ENCODE peak calls at places on chromosomes 13 and 19, in nine cellular contexts. P is activated CD8-positive, alpha-beta T cell treated with anti-CD3 and anti-CD28 coated beads, Interleukin-2, amount 10 ng/mL, durations not matched to agents 7 days and 5 days; U is T-cell; O is left cardiac atrium; S is DND-41; Z is RWPE2; I is right cardiac atrium; V is lower lobe of right lung; N is Right ventricle myocardium inferior. A is an unnamed sample.

GRCh38 chr13:113110852-113111315 is 5.3 kb downstream of the F7 start:
- ATAC-seq in O (no peak), U (peak), N (no peak), Z (no peak), S (no peak), P (no peak), I (no peak), V (no peak), A (no peak)

GRCh38 chr13:30737511-30738342 is 2.4 kb downstream of the ALOX5AP start:
- ATAC-seq in O (no peak), V (peak), S (peak), I (peak), N (peak), U (no peak), Z (no peak), P (no peak), A (no peak)

GRCh38 chr19:13012690-13013608 is 17.7 kb downstream of the NFIX start:
- ATAC-seq in S (no peak), I (peak), U (peak), Z (no peak), V (peak), N (peak), O (peak), P (peak), A (peak)

GRCh38 chr19:23788415-23788814 is 29.7 kb upstream of the ZNF681 start:
- ATAC-seq in S (no peak), V (no peak), O (no peak), Z (no peak), P (no peak), I (no peak), N (no peak), U (no peak), A (no peak)

GRCh38 chr19:49475995-49476880 is 2.2 kb downstream of the FLT3LG start:
- ATAC-seq in I (peak), V (peak), S (no peak), N (peak), U (peak), P (peak), Z (peak), O (peak), A (no peak)

GRCh38 chr19:48511800-48512503 is at the start of gene LMTK3:
- ATAC-seq in I (no peak), O (peak), P (peak), V (no peak), N (no peak), S (peak), Z (no peak), U (peak), A (peak)

GRCh38 chr13:73849292-73849691 is 284.9 kb downstream of the KLF12 start:
- ATAC-seq in O (no peak), N (no peak), S (peak), U (no peak), I (no peak), V (no peak), Z (no peak), P (no peak), A (no peak)

GRCh38 chr13:34803756-34804155 is 138.3 kb upstream of the NBEA start:
- ATAC-seq in U (no peak), S (no peak), I (no peak), O (no peak), P (no peak), N (no peak), Z (no peak), V (no peak), A (no peak)

GRCh38 chr19:42480335-42481095 is 37.8 kb upstream of the CXCL17 start:
- ATAC-seq in U (peak), V (peak), I (no peak), P (peak), Z (peak), S (no peak), O (no peak), N (no peak), A (no peak)

GRCh38 chr19:18493440-18494266 is 28.2 kb downstream of the ELL start:
- ATAC-seq in U (no peak), I (peak), N (peak), P (no peak), V (peak), S (no peak), O (peak), Z (no peak), A (no peak)

GRCh38 chr13:109479991-109480696 is 306.2 kb downstream of the IRS2 start:
- ATAC-seq in N (peak), V (peak), U (no peak), I (peak), S (no peak), P (no peak), O (peak), Z (no peak), A (no peak)

GRCh38 chr13:33353210-33353609 is 67.7 kb upstream of the STARD13 start:
- ATAC-seq in U (no peak), V (peak), N (peak), Z (no peak), I (peak), O (peak), P (no peak), S (no peak), A (peak)

GRCh38 chr19:54572696-54573311 is 786 bp upstream of the LILRA2 start:
- ATAC-seq in Z (no peak), S (no peak), I (peak), P (no peak), V (peak), U (no peak), N (peak), O (peak), A (peak)

GRCh38 chr19:17370026-17370587 is 7.0 kb downstream of the PLVAP start:
- ATAC-seq in P (no peak), Z (no peak), U (no peak), V (peak), O (peak), I (peak), S (no peak), N (peak), A (peak)

GRCh38 chr19:47781590-47782318 is 3.3 kb downstream of the SELENOW start:
- ATAC-seq in S (no peak), Z (no peak), V (no peak), N (no peak), P (no peak), I (peak), O (no peak), U (no peak), A (no peak)

GRCh38 chr19:2569596-2570465 is 93.9 kb downstream of the GADD45B start:
- ATAC-seq in I (no peak), Z (no peak), P (no peak), O (no peak), S (no peak), V (no peak), N (no peak), U (no peak), A (no peak)

GRCh38 chr13:30047154-30047874 is 196.9 kb upstream of the UBL3 start:
- ATAC-seq in U (peak), V (no peak), I (no peak), N (no peak), P (peak), S (peak), Z (no peak), O (no peak), A (peak)

GRCh38 chr19:45817725-45818301 is 2.7 kb upstream of the RSPH6A start:
- ATAC-seq in Z (peak), O (peak), V (peak), U (no peak), I (peak), P (no peak), S (no peak), N (peak), A (no peak)

GRCh38 chr19:18998276-18998675 is 35.0 kb downstream of the SUGP2 start:
- ATAC-seq in Z (no peak), S (no peak), I (no peak), O (no peak), N (no peak), U (no peak), P (no peak), V (no peak), A (no peak)

GRCh38 chr13:102440259-102440936 is 38.5 kb upstream of the FGF14 start:
- ATAC-seq in O (no peak), Z (peak), S (no peak), P (no peak), N (no peak), V (no peak), U (no peak), I (no peak), A (no peak)

GRCh38 chr19:7494416-7495098 is 5.7 kb upstream of the PEX11G start:
- ATAC-seq in P (no peak), V (no peak), O (peak), I (peak), Z (peak), N (peak), S (no peak), U (no peak), A (no peak)

A was measured in stimulated activated memory B cell treated with anti-CD40 and anti-IgM and Interleukin-4, amounts not matched to agents 10 μg/mL and 1 μg/mL and 100 μg/mL, for 72 hours.